ENCODE peak calls at places on chromosomes 7 and 10, in five cellular contexts. N is HCT116, D is NB4, F is Peyer's patch, H is GM12892. Q is an unnamed sample.

GRCh38 chr10:86757110-86757790 is 831 bp downstream of the BMPR1A start:
- DNase-seq in D (peak), F (peak), N (peak), H (no peak), Q (peak)

GRCh38 chr10:129970404-129971364 is 6.6 kb upstream of the EBF3 start:
- DNase-seq in F (no peak), D (peak), H (no peak), N (no peak), Q (no peak)

GRCh38 chr10:122519873-122520272 is 40.7 kb upstream of the DMBT1 start:
- DNase-seq in H (no peak), F (no peak), N (no peak), D (no peak), Q (no peak)

GRCh38 chr10:132193907-132194552 is 7.3 kb downstream of the DPYSL4 start:
- DNase-seq in N (no peak), F (no peak), D (peak), H (no peak), Q (no peak)

GRCh38 chr10:124568858-124569622 is 107.4 kb downstream of the LHPP start:
- DNase-seq in H (no peak), D (peak), N (no peak), F (no peak), Q (no peak)

GRCh38 chr7:91876391-91877133 is 3.9 kb downstream of the MTERF1 start:
- DNase-seq in D (no peak), N (no peak), F (no peak), H (no peak), Q (no peak)

GRCh38 chr7:150369740-150370501 is 1.3 kb downstream of the REPIN1 start:
- DNase-seq in D (no peak), H (no peak), N (no peak), F (peak), Q (no peak)

GRCh38 chr7:143410523-143411004 is 1.9 kb upstream of the EPHA1 start:
- DNase-seq in F (no peak), H (no peak), D (peak), N (no peak), Q (no peak)

GRCh38 chr10:33329178-33329577 is 5.3 kb downstream of the NRP1 start:
- DNase-seq in H (no peak), N (no peak), D (no peak), F (no peak), Q (no peak)

GRCh38 chr10:33122014-33122788 is 164.2 kb upstream of the ITGB1 start:
- DNase-seq in N (no peak), F (no peak), D (no peak), H (no peak), Q (no peak)

GRCh38 chr7:118151671-118152070 is 32.3 kb upstream of the LSM8 start:
- DNase-seq in F (no peak), D (no peak), N (no peak), H (no peak), Q (no peak)

GRCh38 chr7:118803-119376 is 73.5 kb upstream of the FAM20C start:
- DNase-seq in D (peak), N (no peak), H (no peak), F (no peak), Q (no peak)

GRCh38 chr10:93384006-93384405 is 98.1 kb downstream of the MYOF start:
- DNase-seq in F (no peak), D (peak), H (no peak), N (peak), Q (peak)

GRCh38 chr7:70480913-70481579 is 650.9 kb upstream of the GALNT17 start:
- DNase-seq in D (peak), F (no peak), N (no peak), H (no peak), Q (peak)

GRCh38 chr10:125881192-125881591 is at the start of gene DHX32:
- DNase-seq in F (no peak), D (no peak), H (no peak), N (no peak), Q (no peak)

GRCh38 chr7:69123003-69123402 is 475.3 kb upstream of the AUTS2 start:
- DNase-seq in D (no peak), H (no peak), N (no peak), F (no peak), Q (no peak)

GRCh38 chr10:47115322-47115721 is 184.7 kb upstream of the GDF10 start:
- DNase-seq in H (no peak), D (no peak), F (no peak), N (no peak), Q (no peak)

GRCh38 chr10:47112612-47113011 is 187.4 kb upstream of the GDF10 start:
- DNase-seq in N (no peak), H (no peak), D (no peak), F (no peak), Q (no peak)

GRCh38 chr10:47114680-47115186 is 185.3 kb upstream of the GDF10 start:
- DNase-seq in N (no peak), F (no peak), D (no peak), H (no peak), Q (no peak)

GRCh38 chr10:47113907-47114500 is 186.0 kb upstream of the GDF10 start:
- DNase-seq in F (no peak), H (no peak), D (no peak), N (no peak), Q (no peak)

DNA sequence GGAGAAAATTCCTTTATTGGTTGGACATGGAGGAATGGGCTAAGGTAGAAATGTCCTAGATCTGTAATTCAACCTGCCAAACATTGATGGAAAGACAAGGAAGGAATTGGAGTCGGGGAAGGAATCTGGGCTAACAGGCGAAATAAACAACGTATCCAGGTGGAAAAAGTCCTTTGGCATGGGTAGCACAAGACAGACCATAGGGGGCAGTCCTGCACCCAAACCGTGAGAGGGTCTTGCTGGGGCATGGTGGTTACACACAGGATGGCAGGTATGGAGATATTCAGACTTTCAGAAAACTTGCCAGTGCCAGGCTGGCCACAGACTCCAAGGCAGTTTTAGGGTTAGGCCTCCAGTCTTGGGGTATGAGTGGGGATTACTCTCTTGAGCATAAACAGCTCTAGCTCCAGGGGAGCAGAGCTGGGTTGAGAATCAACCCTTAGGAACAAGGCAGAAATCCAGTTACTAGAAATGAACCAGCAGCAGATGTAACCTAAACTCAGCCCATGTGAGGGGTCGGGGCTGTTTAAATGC is 188.6 kb upstream of the GDF10 start:
- DNase-seq in N (no peak), D (peak), H (no peak), F (no peak), Q (no peak)
- TF ChIP-seq POLR2A in N (no peak), D (no peak), H (no peak), F (no peak), Q (no peak)

GRCh38 chr10:14478639-14479038 is 147.9 kb upstream of the FRMD4A start:
- DNase-seq in H (no peak), N (peak), F (no peak), D (peak), Q (peak)
- TF ChIP-seq POLR2A in H (no peak), N (no peak), F (no peak), D (no peak), Q (no peak)

DNA sequence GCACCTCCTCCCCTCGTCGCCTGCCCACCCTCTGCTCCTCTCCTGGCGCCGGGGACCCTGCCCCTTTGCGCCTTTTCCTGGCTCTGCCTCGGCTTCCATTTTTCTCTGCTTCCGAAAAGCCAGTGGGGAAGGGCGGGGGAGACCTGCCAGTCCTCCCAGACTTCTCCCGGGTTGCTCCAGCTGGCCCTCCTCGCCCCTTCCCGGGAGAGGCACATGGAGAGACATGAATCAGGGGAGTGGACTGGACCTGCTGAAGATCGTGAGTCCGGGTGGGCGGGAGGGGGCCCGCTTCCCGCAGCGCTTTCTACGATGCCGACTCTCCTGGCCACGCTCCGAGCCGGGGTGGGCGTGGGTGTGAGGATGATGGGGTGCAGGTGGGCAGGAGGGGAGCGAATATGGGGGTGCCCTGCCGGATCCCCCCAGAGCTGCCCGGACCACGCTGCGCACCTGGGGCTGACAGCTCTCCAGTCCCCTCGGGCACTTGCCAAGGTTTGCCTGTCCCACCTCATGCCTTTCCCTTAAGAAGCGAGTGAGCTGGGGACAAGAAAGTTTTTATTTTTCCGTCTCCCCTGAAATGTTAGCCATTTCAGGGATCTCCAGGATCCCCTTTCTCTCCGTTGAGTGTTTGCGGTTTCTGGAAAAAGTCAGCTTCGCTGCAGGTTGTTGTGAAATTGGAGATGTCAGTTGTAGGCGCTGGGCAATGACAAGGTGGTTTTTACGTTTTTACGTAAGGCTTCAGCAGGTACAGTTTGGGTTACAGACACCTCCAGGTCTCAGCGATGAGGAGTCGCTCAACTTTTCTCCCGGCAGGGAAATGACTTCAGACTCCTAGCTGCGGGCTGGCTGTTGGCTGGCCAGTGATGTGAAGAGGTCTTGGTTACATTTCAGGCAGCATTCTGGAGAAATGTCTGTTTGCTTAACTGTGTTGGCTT is 999 bp downstream of the CACNB2 start:
- DNase-seq in F (no peak), N (no peak), H (no peak), D (no peak), Q (no peak)
- TF ChIP-seq POLR2A in F (no peak), N (no peak), H (no peak), D (no peak), Q (no peak)

GRCh38 chr7:46902463-46902862 is 679.4 kb downstream of the TNS3 start:
- DNase-seq in H (no peak), D (no peak), N (no peak), F (no peak), Q (no peak)
- TF ChIP-seq POLR2A in H (no peak), D (no peak), N (no peak), F (no peak), Q (no peak)

GRCh38 chr10:3808689-3809199 is 23.7 kb upstream of the KLF6 start:
- DNase-seq in N (no peak), F (no peak), D (no peak), H (no peak), Q (no peak)

GRCh38 chr10:3813267-3813666 is 28.3 kb upstream of the KLF6 start:
- DNase-seq in F (no peak), H (no peak), D (no peak), N (no peak), Q (no peak)

GRCh38 chr10:3813986-3814831 is 29.2 kb upstream of the KLF6 start:
- DNase-seq in H (no peak), N (no peak), D (no peak), F (no peak), Q (no peak)

GRCh38 chr10:3812141-3812540 is 27.1 kb upstream of the KLF6 start:
- DNase-seq in D (no peak), H (no peak), F (no peak), N (no peak), Q (no peak)

DNA sequence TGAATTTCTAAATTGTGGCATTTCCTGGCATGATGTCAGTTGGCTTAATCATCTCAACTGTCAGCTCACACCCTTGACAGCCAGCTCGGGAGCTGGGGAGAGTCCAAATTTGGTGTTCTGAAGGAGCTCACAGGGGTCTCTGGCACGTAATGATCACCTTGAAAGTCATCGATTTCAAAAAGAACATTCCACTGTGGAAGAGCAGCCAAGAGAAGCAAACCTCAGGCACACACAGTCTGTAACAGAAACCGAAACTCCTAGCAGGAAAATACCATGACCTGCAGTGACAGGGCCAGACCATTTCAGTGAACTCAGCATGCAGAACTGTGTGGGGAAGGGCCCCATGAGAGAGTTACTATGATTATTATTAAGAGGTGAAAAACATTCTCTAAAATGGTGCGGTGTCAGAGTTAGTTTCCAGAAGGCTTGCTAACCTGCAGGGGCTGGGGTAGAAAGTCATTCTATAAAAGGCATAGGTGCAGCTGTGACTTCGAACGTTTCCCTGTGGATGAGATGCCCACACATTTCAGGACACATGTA is 26.4 kb upstream of the KLF6 start:
- DNase-seq in D (peak), F (peak), H (peak), N (no peak), Q (no peak)
- TF ChIP-seq POLR2A in D (no peak), F (peak), H (no peak), N (no peak), Q (no peak)

DNA sequence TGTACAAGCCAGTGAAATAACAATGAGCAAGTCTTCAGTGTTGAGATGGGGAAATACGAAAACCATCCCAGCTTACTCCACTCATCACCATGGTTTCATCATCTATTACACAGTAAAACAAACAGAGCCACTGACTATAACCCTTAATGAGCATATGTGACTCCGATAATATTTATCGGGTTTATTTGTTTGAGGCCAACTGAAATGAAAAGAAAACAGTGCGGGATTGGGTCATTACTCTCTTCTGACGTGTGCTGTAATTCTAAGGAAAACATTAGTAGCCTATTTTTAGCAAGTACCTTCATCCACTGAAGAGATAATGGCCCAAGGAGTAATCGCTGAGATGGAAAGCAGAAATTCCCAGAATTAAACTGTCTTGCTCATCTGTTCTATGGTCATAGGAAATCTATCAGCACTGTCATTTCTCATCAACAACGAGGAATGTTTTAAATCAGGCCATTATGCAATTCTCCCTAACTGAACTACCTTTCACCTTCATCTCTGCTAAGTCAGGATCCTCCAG is 716.5 kb downstream of the INHBA start:
- DNase-seq in H (no peak), D (no peak), N (no peak), F (no peak), Q (peak)
- TF ChIP-seq POLR2A in H (no peak), D (no peak), N (no peak), F (no peak), Q (no peak)

GRCh38 chr10:103679096-103679790 is 176.1 kb downstream of the SH3PXD2A start:
- DNase-seq in D (no peak), N (no peak), F (peak), H (no peak), Q (no peak)

GRCh38 chr10:103676058-103676785 is 179.2 kb downstream of the SH3PXD2A start:
- DNase-seq in D (no peak), N (no peak), F (peak), H (no peak), Q (no peak)

GRCh38 chr10:103677486-103677885 is 177.9 kb downstream of the SH3PXD2A start:
- DNase-seq in D (no peak), H (no peak), N (no peak), F (no peak), Q (no peak)

GRCh38 chr10:103678104-103678526 is 177.3 kb downstream of the SH3PXD2A start:
- DNase-seq in F (peak), D (peak), H (peak), N (no peak), Q (no peak)

DNA sequence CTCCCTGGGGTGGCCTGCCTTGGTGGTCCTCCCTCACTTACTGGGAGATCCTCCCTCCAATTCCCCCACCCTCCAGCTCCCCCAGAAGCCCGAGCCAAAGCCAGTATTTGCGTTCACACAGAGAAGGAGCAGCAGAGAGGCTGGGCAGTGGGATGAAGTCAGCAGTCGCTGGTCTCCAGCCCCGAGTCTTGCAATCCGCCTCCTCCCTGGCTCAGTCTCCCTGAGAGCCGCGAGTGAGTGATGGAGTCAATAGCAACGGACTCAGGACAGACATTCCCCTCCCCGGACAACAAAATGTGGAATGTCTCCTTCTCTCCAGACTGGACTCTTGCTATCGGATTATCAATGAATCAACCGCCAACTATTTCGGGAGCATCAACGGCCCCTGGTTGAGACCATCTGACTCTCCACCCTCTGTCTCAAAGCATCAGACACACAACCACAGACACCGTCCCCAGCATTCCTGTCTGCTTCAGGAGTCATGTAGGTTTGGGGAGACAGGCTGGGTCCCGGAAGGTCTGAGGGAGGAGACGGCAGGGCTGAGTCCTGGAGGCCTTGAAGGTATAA is 178.4 kb downstream of the SH3PXD2A start:
- DNase-seq in D (no peak), F (peak), N (no peak), H (no peak), Q (no peak)
- TF ChIP-seq POLR2A in D (no peak), F (no peak), N (no peak), H (no peak), Q (no peak)

GRCh38 chr10:6175329-6176055 is 27.2 kb upstream of the PFKFB3 start:
- DNase-seq in N (no peak), D (no peak), F (no peak), H (no peak), Q (no peak)

GRCh38 chr10:6174201-6174874 is 28.4 kb upstream of the PFKFB3 start:
- DNase-seq in D (no peak), N (no peak), H (no peak), F (no peak), Q (no peak)

GRCh38 chr10:6170638-6171037 is 32.1 kb upstream of the PFKFB3 start:
- DNase-seq in D (no peak), H (no peak), N (no peak), F (peak), Q (no peak)

GRCh38 chr10:6173203-6173602 is 29.5 kb upstream of the PFKFB3 start:
- DNase-seq in D (peak), F (peak), H (no peak), N (no peak), Q (no peak)

DNA sequence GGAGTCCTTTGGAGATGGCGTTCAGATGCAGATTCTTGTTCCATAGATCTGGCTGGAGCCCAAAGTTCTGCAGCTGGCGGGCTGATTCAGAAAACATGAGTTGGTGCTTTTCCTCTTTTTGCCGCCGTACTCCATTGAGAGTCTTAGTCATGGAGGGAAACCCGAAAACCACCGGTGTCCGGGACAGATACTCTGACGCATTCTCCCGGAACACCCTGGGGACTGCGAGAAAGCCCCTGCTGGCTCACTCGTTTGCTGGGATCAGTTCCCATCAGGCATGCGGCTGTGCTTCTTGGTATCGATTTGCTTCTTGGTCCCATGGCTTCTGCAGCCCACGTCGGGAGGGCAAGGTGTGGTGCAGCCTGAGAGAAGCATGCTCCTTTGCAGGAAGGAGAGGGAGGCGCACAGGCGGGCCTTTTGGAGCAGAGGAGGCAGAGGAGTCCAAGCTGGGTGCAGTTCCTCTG is 30.8 kb upstream of the PFKFB3 start:
- DNase-seq in D (peak), H (no peak), N (no peak), F (peak), Q (no peak)
- TF ChIP-seq POLR2A in D (no peak), H (no peak), N (no peak), F (no peak), Q (no peak)